ENCODE peak calls at places on chromosome 4, in seven cellular contexts. One of them, this sample, is unnamed.

GRCh38 chr4:108762559-108763225 is at the start of gene ETNPPL:
- DNase-seq in B cell: no peak
- DNase-seq in glutamatergic neuron: peak
- DNase-seq in mesothelial cell of epicardium: peak
- DNase-seq in foreskin fibroblast: peak
- DNase-seq in IMR-90: no peak
- DNase-seq in HFF-Myc: no peak
- DNase-seq in this sample: peak

GRCh38 chr4:88600129-88600849 is 8.0 kb downstream of the HERC3 start:
- DNase-seq in B cell: no peak
- DNase-seq in glutamatergic neuron: no peak
- DNase-seq in mesothelial cell of epicardium: no peak
- DNase-seq in foreskin fibroblast: peak
- DNase-seq in IMR-90: peak
- DNase-seq in HFF-Myc: no peak
- DNase-seq in this sample: no peak

GRCh38 chr4:26028793-26029511 is 114.9 kb downstream of the SMIM20 start:
- DNase-seq in B cell: peak
- DNase-seq in glutamatergic neuron: peak
- DNase-seq in mesothelial cell of epicardium: peak
- DNase-seq in foreskin fibroblast: peak
- DNase-seq in IMR-90: peak
- DNase-seq in HFF-Myc: no peak
- DNase-seq in this sample: peak

GRCh38 chr4:52376107-52376704 is 282.9 kb downstream of the USP46 start:
- DNase-seq in B cell: no peak
- DNase-seq in glutamatergic neuron: no peak
- DNase-seq in mesothelial cell of epicardium: no peak
- DNase-seq in foreskin fibroblast: peak
- DNase-seq in IMR-90: peak
- DNase-seq in HFF-Myc: peak
- DNase-seq in this sample: no peak

GRCh38 chr4:24422644-24423043 is 161.7 kb downstream of the DHX15 start:
- DNase-seq in B cell: no peak
- DNase-seq in glutamatergic neuron: no peak
- DNase-seq in mesothelial cell of epicardium: no peak
- DNase-seq in foreskin fibroblast: no peak
- DNase-seq in IMR-90: no peak
- DNase-seq in HFF-Myc: no peak
- DNase-seq in this sample: no peak

GRCh38 chr4:163165217-163166017 is 1.3 kb downstream of the NAF1 start:
- DNase-seq in B cell: no peak
- DNase-seq in glutamatergic neuron: no peak
- DNase-seq in mesothelial cell of epicardium: no peak
- DNase-seq in foreskin fibroblast: peak
- DNase-seq in IMR-90: peak
- DNase-seq in HFF-Myc: no peak
- DNase-seq in this sample: no peak

GRCh38 chr4:187504974-187505797 is 490.4 kb upstream of the ZFP42 start:
- DNase-seq in B cell: no peak
- DNase-seq in glutamatergic neuron: peak
- DNase-seq in mesothelial cell of epicardium: no peak
- DNase-seq in foreskin fibroblast: no peak
- DNase-seq in IMR-90: no peak
- DNase-seq in HFF-Myc: no peak
- DNase-seq in this sample: no peak

GRCh38 chr4:100690812-100691211 is 173.0 kb upstream of the EMCN start:
- DNase-seq in B cell: no peak
- DNase-seq in glutamatergic neuron: no peak
- DNase-seq in mesothelial cell of epicardium: no peak
- DNase-seq in foreskin fibroblast: no peak
- DNase-seq in IMR-90: no peak
- DNase-seq in HFF-Myc: no peak
- DNase-seq in this sample: no peak

GRCh38 chr4:141899541-141899940 is 263.2 kb downstream of the IL15 start:
- DNase-seq in B cell: no peak
- DNase-seq in glutamatergic neuron: no peak
- DNase-seq in mesothelial cell of epicardium: no peak
- DNase-seq in foreskin fibroblast: no peak
- DNase-seq in IMR-90: no peak
- DNase-seq in HFF-Myc: no peak
- DNase-seq in this sample: no peak

GRCh38 chr4:168515222-168516011 is 18.6 kb downstream of the PALLD start:
- DNase-seq in B cell: no peak
- DNase-seq in glutamatergic neuron: no peak
- DNase-seq in mesothelial cell of epicardium: no peak
- DNase-seq in foreskin fibroblast: no peak
- DNase-seq in IMR-90: no peak
- DNase-seq in HFF-Myc: no peak
- DNase-seq in this sample: no peak

GRCh38 chr4:161003418-161004057 is 1160.3 kb downstream of the FSTL5 start:
- DNase-seq in B cell: no peak
- DNase-seq in glutamatergic neuron: no peak
- DNase-seq in mesothelial cell of epicardium: no peak
- DNase-seq in foreskin fibroblast: no peak
- DNase-seq in IMR-90: no peak
- DNase-seq in HFF-Myc: no peak
- DNase-seq in this sample: no peak

GRCh38 chr4:3371581-3372001 is 70.2 kb upstream of the HGFAC start:
- DNase-seq in B cell: no peak
- DNase-seq in glutamatergic neuron: no peak
- DNase-seq in mesothelial cell of epicardium: peak
- DNase-seq in foreskin fibroblast: no peak
- DNase-seq in IMR-90: peak
- DNase-seq in HFF-Myc: no peak
- DNase-seq in this sample: no peak

GRCh38 chr4:85149656-85150055 is 183.2 kb upstream of the WDFY3 start:
- DNase-seq in B cell: no peak
- DNase-seq in glutamatergic neuron: no peak
- DNase-seq in mesothelial cell of epicardium: no peak
- DNase-seq in foreskin fibroblast: peak
- DNase-seq in IMR-90: peak
- DNase-seq in HFF-Myc: no peak
- DNase-seq in this sample: no peak

GRCh38 chr4:2252530-2252924 is 9.4 kb downstream of the MXD4 start:
- DNase-seq in B cell: no peak
- DNase-seq in glutamatergic neuron: no peak
- DNase-seq in mesothelial cell of epicardium: no peak
- DNase-seq in foreskin fibroblast: no peak
- DNase-seq in IMR-90: no peak
- DNase-seq in HFF-Myc: no peak
- DNase-seq in this sample: no peak

GRCh38 chr4:173191623-173192041 is 23.0 kb downstream of the GALNT7 start:
- DNase-seq in B cell: no peak
- DNase-seq in glutamatergic neuron: no peak
- DNase-seq in mesothelial cell of epicardium: no peak
- DNase-seq in foreskin fibroblast: peak
- DNase-seq in IMR-90: peak
- DNase-seq in HFF-Myc: no peak
- DNase-seq in this sample: no peak

GRCh38 chr4:3422241-3422801 is 19.4 kb upstream of the HGFAC start:
- DNase-seq in B cell: no peak
- DNase-seq in glutamatergic neuron: peak
- DNase-seq in mesothelial cell of epicardium: no peak
- DNase-seq in foreskin fibroblast: no peak
- DNase-seq in IMR-90: no peak
- DNase-seq in HFF-Myc: no peak
- DNase-seq in this sample: no peak

GRCh38 chr4:74962584-74962983 is 29.7 kb downstream of the PARM1 start:
- DNase-seq in B cell: no peak
- DNase-seq in glutamatergic neuron: no peak
- DNase-seq in mesothelial cell of epicardium: no peak
- DNase-seq in foreskin fibroblast: no peak
- DNase-seq in IMR-90: no peak
- DNase-seq in HFF-Myc: no peak
- DNase-seq in this sample: no peak

GRCh38 chr4:74958881-74959280 is 26.0 kb downstream of the PARM1 start:
- DNase-seq in B cell: no peak
- DNase-seq in glutamatergic neuron: no peak
- DNase-seq in mesothelial cell of epicardium: no peak
- DNase-seq in foreskin fibroblast: no peak
- DNase-seq in IMR-90: no peak
- DNase-seq in HFF-Myc: no peak
- DNase-seq in this sample: no peak

GRCh38 chr4:74964311-74964710 is 31.4 kb downstream of the PARM1 start:
- DNase-seq in B cell: no peak
- DNase-seq in glutamatergic neuron: no peak
- DNase-seq in mesothelial cell of epicardium: no peak
- DNase-seq in foreskin fibroblast: no peak
- DNase-seq in IMR-90: no peak
- DNase-seq in HFF-Myc: no peak
- DNase-seq in this sample: no peak

GRCh38 chr4:74961230-74961629 is 28.3 kb downstream of the PARM1 start:
- DNase-seq in B cell: no peak
- DNase-seq in glutamatergic neuron: no peak
- DNase-seq in mesothelial cell of epicardium: no peak
- DNase-seq in foreskin fibroblast: no peak
- DNase-seq in IMR-90: no peak
- DNase-seq in HFF-Myc: no peak
- DNase-seq in this sample: no peak
- TF ChIP-seq CTCF in B cell: no peak
- TF ChIP-seq CTCF in glutamatergic neuron: no peak
- TF ChIP-seq CTCF in mesothelial cell of epicardium: no peak
- TF ChIP-seq CTCF in foreskin fibroblast: no peak
- TF ChIP-seq CTCF in IMR-90: no peak
- TF ChIP-seq CTCF in HFF-Myc: no peak
- TF ChIP-seq CTCF in this sample: no peak

GRCh38 chr4:165462009-165462408 is 83.2 kb downstream of the CPE start:
- DNase-seq in B cell: no peak
- DNase-seq in glutamatergic neuron: no peak
- DNase-seq in mesothelial cell of epicardium: no peak
- DNase-seq in foreskin fibroblast: no peak
- DNase-seq in IMR-90: no peak
- DNase-seq in HFF-Myc: no peak
- DNase-seq in this sample: no peak
- TF ChIP-seq CTCF in B cell: no peak
- TF ChIP-seq CTCF in glutamatergic neuron: no peak
- TF ChIP-seq CTCF in mesothelial cell of epicardium: no peak
- TF ChIP-seq CTCF in foreskin fibroblast: no peak
- TF ChIP-seq CTCF in IMR-90: no peak
- TF ChIP-seq CTCF in HFF-Myc: no peak
- TF ChIP-seq CTCF in this sample: peak

GRCh38 chr4:7104366-7105031 is 36.6 kb upstream of the GRPEL1 start:
- DNase-seq in B cell: no peak
- DNase-seq in glutamatergic neuron: no peak
- DNase-seq in mesothelial cell of epicardium: no peak
- DNase-seq in foreskin fibroblast: no peak
- DNase-seq in IMR-90: no peak
- DNase-seq in HFF-Myc: no peak
- DNase-seq in this sample: no peak

GRCh38 chr4:7103599-7104365 is 35.9 kb upstream of the GRPEL1 start:
- DNase-seq in B cell: no peak
- DNase-seq in glutamatergic neuron: no peak
- DNase-seq in mesothelial cell of epicardium: no peak
- DNase-seq in foreskin fibroblast: no peak
- DNase-seq in IMR-90: peak
- DNase-seq in HFF-Myc: no peak
- DNase-seq in this sample: no peak

GRCh38 chr4:7101692-7102515 is 34.0 kb upstream of the GRPEL1 start:
- DNase-seq in B cell: peak
- DNase-seq in glutamatergic neuron: peak
- DNase-seq in mesothelial cell of epicardium: peak
- DNase-seq in foreskin fibroblast: peak
- DNase-seq in IMR-90: peak
- DNase-seq in HFF-Myc: no peak
- DNase-seq in this sample: no peak

GRCh38 chr4:7105261-7105660 is 37.4 kb upstream of the GRPEL1 start:
- DNase-seq in B cell: no peak
- DNase-seq in glutamatergic neuron: no peak
- DNase-seq in mesothelial cell of epicardium: no peak
- DNase-seq in foreskin fibroblast: peak
- DNase-seq in IMR-90: peak
- DNase-seq in HFF-Myc: no peak
- DNase-seq in this sample: no peak

DNA sequence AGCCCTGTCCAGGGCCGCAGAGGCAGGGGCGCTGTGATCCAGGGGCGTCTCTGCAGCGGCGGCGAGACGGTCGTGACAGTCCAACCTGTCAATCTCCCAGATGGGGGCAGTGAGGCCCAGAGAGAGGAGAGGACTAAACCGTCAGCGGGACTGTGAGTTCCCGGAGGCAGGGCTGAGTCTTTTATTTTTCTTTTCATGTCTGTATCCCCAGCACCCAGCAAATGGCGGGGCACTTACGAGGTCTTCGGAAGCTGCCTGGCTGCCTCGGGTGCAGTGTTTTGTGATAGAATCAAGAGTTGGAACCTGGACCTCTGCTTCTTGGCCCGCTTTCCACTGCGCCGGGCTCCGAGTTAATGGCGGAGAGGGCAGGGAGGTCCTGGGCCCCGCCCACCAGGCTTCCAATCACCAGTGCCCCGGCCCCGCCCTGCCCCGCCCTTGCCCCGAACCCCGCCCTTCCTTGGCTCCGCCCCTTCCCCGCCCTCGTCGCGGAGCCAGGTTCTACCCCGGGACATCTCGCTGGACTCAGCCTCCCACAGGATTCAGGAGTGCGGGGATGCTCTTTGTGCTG is 35.3 kb upstream of the GRPEL1 start:
- DNase-seq in B cell: peak
- DNase-seq in glutamatergic neuron: peak
- DNase-seq in mesothelial cell of epicardium: peak
- DNase-seq in foreskin fibroblast: peak
- DNase-seq in IMR-90: peak
- DNase-seq in HFF-Myc: no peak
- DNase-seq in this sample: peak
- TF ChIP-seq CTCF in B cell: no peak
- TF ChIP-seq CTCF in glutamatergic neuron: no peak
- TF ChIP-seq CTCF in mesothelial cell of epicardium: no peak
- TF ChIP-seq CTCF in foreskin fibroblast: no peak
- TF ChIP-seq CTCF in IMR-90: no peak
- TF ChIP-seq CTCF in HFF-Myc: no peak
- TF ChIP-seq CTCF in this sample: no peak

GRCh38 chr4:147678796-147679549 is 5.0 kb downstream of the PRMT9 start:
- DNase-seq in B cell: no peak
- DNase-seq in glutamatergic neuron: no peak
- DNase-seq in mesothelial cell of epicardium: no peak
- DNase-seq in foreskin fibroblast: peak
- DNase-seq in IMR-90: peak
- DNase-seq in HFF-Myc: no peak
- DNase-seq in this sample: no peak
- TF ChIP-seq CTCF in B cell: no peak
- TF ChIP-seq CTCF in glutamatergic neuron: no peak
- TF ChIP-seq CTCF in mesothelial cell of epicardium: no peak
- TF ChIP-seq CTCF in foreskin fibroblast: no peak
- TF ChIP-seq CTCF in IMR-90: no peak
- TF ChIP-seq CTCF in HFF-Myc: no peak
- TF ChIP-seq CTCF in this sample: peak

DNA sequence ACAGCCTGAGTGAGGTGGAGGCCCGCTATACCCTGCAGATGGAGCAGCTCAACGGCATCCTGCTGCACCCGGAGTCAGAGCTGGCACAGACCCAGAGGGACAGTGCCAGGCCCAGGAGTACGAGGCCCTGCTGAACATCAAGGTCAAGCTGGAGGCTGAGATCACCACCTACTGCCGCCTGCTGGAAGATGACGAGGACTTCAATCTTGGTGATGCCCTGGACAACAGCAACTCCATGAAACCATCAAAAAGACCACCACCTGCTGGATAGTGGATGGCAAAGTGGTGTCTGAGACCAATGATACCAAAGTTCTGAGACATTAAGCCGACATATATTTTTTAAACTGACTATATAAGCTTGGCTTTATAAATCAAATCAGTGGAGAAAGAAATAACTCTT is 73.3 kb upstream of the HHIP start:
- DNase-seq in B cell: no peak
- DNase-seq in glutamatergic neuron: no peak
- DNase-seq in mesothelial cell of epicardium: no peak
- DNase-seq in foreskin fibroblast: no peak
- DNase-seq in IMR-90: no peak
- DNase-seq in HFF-Myc: no peak
- DNase-seq in this sample: no peak
- TF ChIP-seq CTCF in B cell: no peak
- TF ChIP-seq CTCF in glutamatergic neuron: no peak
- TF ChIP-seq CTCF in mesothelial cell of epicardium: no peak
- TF ChIP-seq CTCF in foreskin fibroblast: no peak
- TF ChIP-seq CTCF in IMR-90: no peak
- TF ChIP-seq CTCF in HFF-Myc: no peak
- TF ChIP-seq CTCF in this sample: no peak

This sample was measured in progenitor cell of endocrine pancreas.